ENCODE peak calls at places on chromosomes 5 and 9, in seven cellular contexts. One of them, this sample, is unnamed.

GRCh38 chr5:55855509-55855908 is 4.4 kb downstream of the IL31RA start:
- DNase-seq in cardiac septum: no peak
- DNase-seq in left cardiac atrium: no peak
- DNase-seq in GM12865: peak; percentile 18
- DNase-seq in Right ventricle myocardium inferior: no peak
- DNase-seq in T-helper 17 cell: no peak
- DNase-seq in activated B cell treated with CpG ODN at 0.5 μM for 24 hours: no peak
- DNase-seq in this sample: no peak

GRCh38 chr9:82621446-82621845 is 441.5 kb downstream of the RASEF start:
- DNase-seq in cardiac septum: no peak
- DNase-seq in left cardiac atrium: no peak
- DNase-seq in GM12865: no peak
- DNase-seq in Right ventricle myocardium inferior: no peak
- DNase-seq in T-helper 17 cell: no peak
- DNase-seq in activated B cell treated with CpG ODN at 0.5 μM for 24 hours: no peak
- DNase-seq in this sample: no peak

GRCh38 chr5:149442563-149443182 is 63.6 kb upstream of the IL17B start:
- DNase-seq in cardiac septum: peak; percentile 92
- DNase-seq in left cardiac atrium: peak; percentile 82
- DNase-seq in GM12865: peak; percentile 57
- DNase-seq in Right ventricle myocardium inferior: peak; percentile 90
- DNase-seq in T-helper 17 cell: peak; percentile 48
- DNase-seq in activated B cell treated with CpG ODN at 0.5 μM for 24 hours: peak; percentile 59
- DNase-seq in this sample: no peak

GRCh38 chr5:180135128-180135955 is 63.8 kb upstream of the RNF130 start:
- DNase-seq in cardiac septum: peak; percentile 29
- DNase-seq in left cardiac atrium: no peak
- DNase-seq in GM12865: no peak
- DNase-seq in Right ventricle myocardium inferior: no peak
- DNase-seq in T-helper 17 cell: no peak
- DNase-seq in activated B cell treated with CpG ODN at 0.5 μM for 24 hours: no peak
- DNase-seq in this sample: peak; percentile 76

GRCh38 chr5:6638236-6638635 is 5.0 kb downstream of the SRD5A1 start:
- DNase-seq in cardiac septum: no peak
- DNase-seq in left cardiac atrium: no peak
- DNase-seq in GM12865: no peak
- DNase-seq in Right ventricle myocardium inferior: no peak
- DNase-seq in T-helper 17 cell: no peak
- DNase-seq in activated B cell treated with CpG ODN at 0.5 μM for 24 hours: no peak
- DNase-seq in this sample: no peak

GRCh38 chr5:153463806-153464205 is 26.7 kb upstream of the GRIA1 start:
- DNase-seq in cardiac septum: no peak
- DNase-seq in left cardiac atrium: no peak
- DNase-seq in GM12865: no peak
- DNase-seq in Right ventricle myocardium inferior: no peak
- DNase-seq in T-helper 17 cell: no peak
- DNase-seq in activated B cell treated with CpG ODN at 0.5 μM for 24 hours: no peak
- DNase-seq in this sample: no peak

GRCh38 chr5:174533771-174534221 is 190.6 kb upstream of the MSX2 start:
- DNase-seq in cardiac septum: no peak
- DNase-seq in left cardiac atrium: no peak
- DNase-seq in GM12865: no peak
- DNase-seq in Right ventricle myocardium inferior: no peak
- DNase-seq in T-helper 17 cell: no peak
- DNase-seq in activated B cell treated with CpG ODN at 0.5 μM for 24 hours: no peak
- DNase-seq in this sample: no peak

GRCh38 chr9:107243757-107244156 is 39.3 kb upstream of the RAD23B start:
- DNase-seq in cardiac septum: no peak
- DNase-seq in left cardiac atrium: no peak
- DNase-seq in GM12865: peak; percentile 58
- DNase-seq in Right ventricle myocardium inferior: no peak
- DNase-seq in T-helper 17 cell: no peak
- DNase-seq in activated B cell treated with CpG ODN at 0.5 μM for 24 hours: no peak
- DNase-seq in this sample: peak; percentile 71

GRCh38 chr9:22010881-22011625 is 1.9 kb upstream of the CDKN2B start:
- DNase-seq in cardiac septum: no peak
- DNase-seq in left cardiac atrium: no peak
- DNase-seq in GM12865: no peak
- DNase-seq in Right ventricle myocardium inferior: no peak
- DNase-seq in T-helper 17 cell: no peak
- DNase-seq in activated B cell treated with CpG ODN at 0.5 μM for 24 hours: no peak
- DNase-seq in this sample: peak; percentile 25

GRCh38 chr9:130539473-130540223 is 39.7 kb upstream of the FUBP3 start:
- DNase-seq in cardiac septum: no peak
- DNase-seq in left cardiac atrium: no peak
- DNase-seq in GM12865: no peak
- DNase-seq in Right ventricle myocardium inferior: no peak
- DNase-seq in T-helper 17 cell: no peak
- DNase-seq in activated B cell treated with CpG ODN at 0.5 μM for 24 hours: no peak
- DNase-seq in this sample: peak; percentile 81

GRCh38 chr5:29993286-29993685 is 1200.2 kb upstream of the CDH6 start:
- DNase-seq in cardiac septum: no peak
- DNase-seq in left cardiac atrium: no peak
- DNase-seq in GM12865: no peak
- DNase-seq in Right ventricle myocardium inferior: no peak
- DNase-seq in T-helper 17 cell: no peak
- DNase-seq in activated B cell treated with CpG ODN at 0.5 μM for 24 hours: no peak
- DNase-seq in this sample: no peak

GRCh38 chr9:96158909-96159575 is 142.9 kb downstream of the HSD17B3 start:
- DNase-seq in cardiac septum: no peak
- DNase-seq in left cardiac atrium: no peak
- DNase-seq in GM12865: no peak
- DNase-seq in Right ventricle myocardium inferior: no peak
- DNase-seq in T-helper 17 cell: no peak
- DNase-seq in activated B cell treated with CpG ODN at 0.5 μM for 24 hours: no peak
- DNase-seq in this sample: no peak

GRCh38 chr9:87973791-87974292 is 491 bp downstream of the CDK20 start:
- DNase-seq in cardiac septum: no peak
- DNase-seq in left cardiac atrium: no peak
- DNase-seq in GM12865: no peak
- DNase-seq in Right ventricle myocardium inferior: no peak
- DNase-seq in T-helper 17 cell: no peak
- DNase-seq in activated B cell treated with CpG ODN at 0.5 μM for 24 hours: no peak
- DNase-seq in this sample: no peak

GRCh38 chr5:38162625-38163024 is 95.7 kb upstream of the EGFLAM start:
- DNase-seq in cardiac septum: no peak
- DNase-seq in left cardiac atrium: no peak
- DNase-seq in GM12865: no peak
- DNase-seq in Right ventricle myocardium inferior: no peak
- DNase-seq in T-helper 17 cell: no peak
- DNase-seq in activated B cell treated with CpG ODN at 0.5 μM for 24 hours: no peak
- DNase-seq in this sample: no peak

GRCh38 chr9:70405808-70406445 is 8.5 kb downstream of the KLF9 start:
- DNase-seq in cardiac septum: no peak
- DNase-seq in left cardiac atrium: no peak
- DNase-seq in GM12865: no peak
- DNase-seq in Right ventricle myocardium inferior: no peak
- DNase-seq in T-helper 17 cell: no peak
- DNase-seq in activated B cell treated with CpG ODN at 0.5 μM for 24 hours: no peak
- DNase-seq in this sample: no peak

GRCh38 chr5:140182803-140183367 is 7.9 kb downstream of the CYSTM1 start:
- DNase-seq in cardiac septum: no peak
- DNase-seq in left cardiac atrium: peak; percentile 47
- DNase-seq in GM12865: no peak
- DNase-seq in Right ventricle myocardium inferior: no peak
- DNase-seq in T-helper 17 cell: no peak
- DNase-seq in activated B cell treated with CpG ODN at 0.5 μM for 24 hours: no peak
- DNase-seq in this sample: no peak

GRCh38 chr9:14400658-14400995 is 86.7 kb upstream of the NFIB start:
- DNase-seq in cardiac septum: no peak
- DNase-seq in left cardiac atrium: peak; percentile 67
- DNase-seq in GM12865: no peak
- DNase-seq in Right ventricle myocardium inferior: no peak
- DNase-seq in T-helper 17 cell: no peak
- DNase-seq in activated B cell treated with CpG ODN at 0.5 μM for 24 hours: no peak
- DNase-seq in this sample: no peak

GRCh38 chr5:102955463-102955862 is 164.5 kb downstream of the GIN1 start:
- DNase-seq in cardiac septum: no peak
- DNase-seq in left cardiac atrium: no peak
- DNase-seq in GM12865: no peak
- DNase-seq in Right ventricle myocardium inferior: no peak
- DNase-seq in T-helper 17 cell: no peak
- DNase-seq in activated B cell treated with CpG ODN at 0.5 μM for 24 hours: no peak
- DNase-seq in this sample: no peak

GRCh38 chr9:107208121-107208520 is 75.0 kb upstream of the RAD23B start:
- DNase-seq in cardiac septum: no peak
- DNase-seq in left cardiac atrium: no peak
- DNase-seq in GM12865: peak; percentile 22
- DNase-seq in Right ventricle myocardium inferior: no peak
- DNase-seq in T-helper 17 cell: no peak
- DNase-seq in activated B cell treated with CpG ODN at 0.5 μM for 24 hours: no peak
- DNase-seq in this sample: no peak

GRCh38 chr5:31270396-31270795 is 76.9 kb downstream of the CDH6 start:
- DNase-seq in cardiac septum: no peak
- DNase-seq in left cardiac atrium: no peak
- DNase-seq in GM12865: no peak
- DNase-seq in Right ventricle myocardium inferior: no peak
- DNase-seq in T-helper 17 cell: no peak
- DNase-seq in activated B cell treated with CpG ODN at 0.5 μM for 24 hours: no peak
- DNase-seq in this sample: no peak

GRCh38 chr5:33075731-33076130 is 364.6 kb downstream of the NPR3 start:
- DNase-seq in cardiac septum: no peak
- DNase-seq in left cardiac atrium: no peak
- DNase-seq in GM12865: no peak
- DNase-seq in Right ventricle myocardium inferior: no peak
- DNase-seq in T-helper 17 cell: no peak
- DNase-seq in activated B cell treated with CpG ODN at 0.5 μM for 24 hours: no peak
- DNase-seq in this sample: no peak

GRCh38 chr9:93143830-93144530 is 9.9 kb upstream of the NINJ1 start:
- DNase-seq in cardiac septum: no peak
- DNase-seq in left cardiac atrium: no peak
- DNase-seq in GM12865: peak; percentile 41
- DNase-seq in Right ventricle myocardium inferior: no peak
- DNase-seq in T-helper 17 cell: peak; percentile 60
- DNase-seq in activated B cell treated with CpG ODN at 0.5 μM for 24 hours: no peak
- DNase-seq in this sample: no peak

GRCh38 chr9:109975574-109976327 is 195.8 kb downstream of the PALM2AKAP2 start:
- DNase-seq in cardiac septum: no peak
- DNase-seq in left cardiac atrium: no peak
- DNase-seq in GM12865: no peak
- DNase-seq in Right ventricle myocardium inferior: no peak
- DNase-seq in T-helper 17 cell: no peak
- DNase-seq in activated B cell treated with CpG ODN at 0.5 μM for 24 hours: no peak
- DNase-seq in this sample: no peak

GRCh38 chr9:26301659-26302058 is 590.9 kb downstream of the CAAP1 start:
- DNase-seq in cardiac septum: no peak
- DNase-seq in left cardiac atrium: no peak
- DNase-seq in GM12865: no peak
- DNase-seq in Right ventricle myocardium inferior: no peak
- DNase-seq in T-helper 17 cell: no peak
- DNase-seq in activated B cell treated with CpG ODN at 0.5 μM for 24 hours: no peak
- DNase-seq in this sample: no peak

GRCh38 chr5:179906795-179907569 is 715 bp downstream of the TBC1D9B start:
- DNase-seq in cardiac septum: no peak
- DNase-seq in left cardiac atrium: peak; percentile 39
- DNase-seq in GM12865: peak; percentile 35
- DNase-seq in Right ventricle myocardium inferior: no peak
- DNase-seq in T-helper 17 cell: no peak
- DNase-seq in activated B cell treated with CpG ODN at 0.5 μM for 24 hours: no peak
- DNase-seq in this sample: no peak

GRCh38 chr5:151684690-151685361 is 1.9 kb downstream of the SPARC start:
- DNase-seq in cardiac septum: no peak
- DNase-seq in left cardiac atrium: peak; percentile 62
- DNase-seq in GM12865: no peak
- DNase-seq in Right ventricle myocardium inferior: no peak
- DNase-seq in T-helper 17 cell: no peak
- DNase-seq in activated B cell treated with CpG ODN at 0.5 μM for 24 hours: no peak
- DNase-seq in this sample: no peak

GRCh38 chr9:27407966-27408365 is 111.0 kb upstream of the EQTN start:
- DNase-seq in cardiac septum: no peak
- DNase-seq in left cardiac atrium: no peak
- DNase-seq in GM12865: no peak
- DNase-seq in Right ventricle myocardium inferior: no peak
- DNase-seq in T-helper 17 cell: no peak
- DNase-seq in activated B cell treated with CpG ODN at 0.5 μM for 24 hours: no peak
- DNase-seq in this sample: no peak

GRCh38 chr9:80596576-80596975 is 1024.8 kb downstream of the TLE4 start:
- DNase-seq in cardiac septum: no peak
- DNase-seq in left cardiac atrium: no peak
- DNase-seq in GM12865: no peak
- DNase-seq in Right ventricle myocardium inferior: no peak
- DNase-seq in T-helper 17 cell: no peak
- DNase-seq in activated B cell treated with CpG ODN at 0.5 μM for 24 hours: no peak
- DNase-seq in this sample: no peak

GRCh38 chr5:142432369-142432863 is 107.6 kb upstream of the SPRY4 start:
- DNase-seq in cardiac septum: no peak
- DNase-seq in left cardiac atrium: peak; percentile 39
- DNase-seq in GM12865: no peak
- DNase-seq in Right ventricle myocardium inferior: no peak
- DNase-seq in T-helper 17 cell: no peak
- DNase-seq in activated B cell treated with CpG ODN at 0.5 μM for 24 hours: no peak
- DNase-seq in this sample: no peak

GRCh38 chr5:120415985-120416384 is 48.1 kb upstream of the PRR16 start:
- DNase-seq in cardiac septum: no peak
- DNase-seq in left cardiac atrium: no peak
- DNase-seq in GM12865: no peak
- DNase-seq in Right ventricle myocardium inferior: no peak
- DNase-seq in T-helper 17 cell: no peak
- DNase-seq in activated B cell treated with CpG ODN at 0.5 μM for 24 hours: no peak
- DNase-seq in this sample: no peak

GRCh38 chr5:65624025-65624569 is at the start of gene TRIM23:
- DNase-seq in cardiac septum: peak; percentile 96
- DNase-seq in left cardiac atrium: peak; percentile 93
- DNase-seq in GM12865: peak; percentile 95
- DNase-seq in Right ventricle myocardium inferior: peak; percentile 97
- DNase-seq in T-helper 17 cell: peak; percentile 88
- DNase-seq in activated B cell treated with CpG ODN at 0.5 μM for 24 hours: peak; percentile 85
- DNase-seq in this sample: peak; percentile 93

This sample was measured in RWPE2.